ENCODE peak calls at places on chromosomes 13 and 19, in six cellular contexts. One of them, this sample, is unnamed.

GRCh38 chr19:38644719-38645118 is 2.7 kb upstream of the ACTN4 start:
- DNase-seq in lung: no peak
- DNase-seq in choroid plexus epithelial cell: no peak
- DNase-seq in MCF 10A: no peak
- DNase-seq in mucosa of descending colon: peak
- DNase-seq in activated CD8-positive, alpha-beta T cell treated with anti-CD3 and anti-CD28 coated beads for 36 hours: no peak
- DNase-seq in this sample: no peak

GRCh38 chr13:74883834-74884233 is 598.1 kb downstream of the TBC1D4 start:
- DNase-seq in mucosa of descending colon: no peak
- DNase-seq in MCF 10A: no peak
- DNase-seq in choroid plexus epithelial cell: peak
- DNase-seq in lung: no peak
- DNase-seq in activated CD8-positive, alpha-beta T cell treated with anti-CD3 and anti-CD28 coated beads for 36 hours: no peak
- DNase-seq in this sample: no peak

GRCh38 chr19:34120846-34121639 is 51.3 kb upstream of the LSM14A start:
- DNase-seq in choroid plexus epithelial cell: peak
- DNase-seq in lung: no peak
- DNase-seq in mucosa of descending colon: peak
- DNase-seq in activated CD8-positive, alpha-beta T cell treated with anti-CD3 and anti-CD28 coated beads for 36 hours: peak
- DNase-seq in MCF 10A: peak
- DNase-seq in this sample: peak

GRCh38 chr19:47723573-47723923 is 10.3 kb downstream of the EHD2 start:
- DNase-seq in MCF 10A: peak
- DNase-seq in lung: peak
- DNase-seq in activated CD8-positive, alpha-beta T cell treated with anti-CD3 and anti-CD28 coated beads for 36 hours: peak
- DNase-seq in choroid plexus epithelial cell: peak
- DNase-seq in mucosa of descending colon: no peak
- DNase-seq in this sample: peak

GRCh38 chr19:33000510-33000909 is 28.5 kb downstream of the FAAP24 start:
- DNase-seq in lung: no peak
- DNase-seq in activated CD8-positive, alpha-beta T cell treated with anti-CD3 and anti-CD28 coated beads for 36 hours: peak
- DNase-seq in mucosa of descending colon: no peak
- DNase-seq in MCF 10A: no peak
- DNase-seq in choroid plexus epithelial cell: no peak
- DNase-seq in this sample: no peak

GRCh38 chr19:14843169-14843568 is 5.6 kb downstream of the OR7A10 start:
- DNase-seq in choroid plexus epithelial cell: no peak
- DNase-seq in MCF 10A: no peak
- DNase-seq in lung: no peak
- DNase-seq in activated CD8-positive, alpha-beta T cell treated with anti-CD3 and anti-CD28 coated beads for 36 hours: no peak
- DNase-seq in mucosa of descending colon: no peak
- DNase-seq in this sample: no peak

GRCh38 chr13:21009036-21009435 is 52.4 kb downstream of the LATS2 start:
- DNase-seq in lung: no peak
- DNase-seq in mucosa of descending colon: no peak
- DNase-seq in activated CD8-positive, alpha-beta T cell treated with anti-CD3 and anti-CD28 coated beads for 36 hours: no peak
- DNase-seq in MCF 10A: no peak
- DNase-seq in choroid plexus epithelial cell: no peak
- DNase-seq in this sample: no peak

GRCh38 chr19:21568816-21569496 is 63.6 kb downstream of the ZNF429 start:
- DNase-seq in activated CD8-positive, alpha-beta T cell treated with anti-CD3 and anti-CD28 coated beads for 36 hours: peak
- DNase-seq in choroid plexus epithelial cell: peak
- DNase-seq in mucosa of descending colon: peak
- DNase-seq in lung: peak
- DNase-seq in MCF 10A: no peak
- DNase-seq in this sample: peak

GRCh38 chr13:65339236-65339635 is 1890.9 kb downstream of the PCDH9 start:
- DNase-seq in MCF 10A: no peak
- DNase-seq in mucosa of descending colon: no peak
- DNase-seq in choroid plexus epithelial cell: peak
- DNase-seq in lung: no peak
- DNase-seq in activated CD8-positive, alpha-beta T cell treated with anti-CD3 and anti-CD28 coated beads for 36 hours: no peak
- DNase-seq in this sample: no peak

GRCh38 chr19:29587518-29587986 is 18.5 kb upstream of the POP4 start:
- DNase-seq in lung: no peak
- DNase-seq in choroid plexus epithelial cell: no peak
- DNase-seq in MCF 10A: no peak
- DNase-seq in activated CD8-positive, alpha-beta T cell treated with anti-CD3 and anti-CD28 coated beads for 36 hours: peak
- DNase-seq in mucosa of descending colon: no peak
- DNase-seq in this sample: no peak

GRCh38 chr19:2221250-2221831 is 14.8 kb downstream of the PLEKHJ1 start:
- DNase-seq in MCF 10A: no peak
- DNase-seq in activated CD8-positive, alpha-beta T cell treated with anti-CD3 and anti-CD28 coated beads for 36 hours: no peak
- DNase-seq in mucosa of descending colon: no peak
- DNase-seq in lung: no peak
- DNase-seq in choroid plexus epithelial cell: peak
- DNase-seq in this sample: no peak

DNA sequence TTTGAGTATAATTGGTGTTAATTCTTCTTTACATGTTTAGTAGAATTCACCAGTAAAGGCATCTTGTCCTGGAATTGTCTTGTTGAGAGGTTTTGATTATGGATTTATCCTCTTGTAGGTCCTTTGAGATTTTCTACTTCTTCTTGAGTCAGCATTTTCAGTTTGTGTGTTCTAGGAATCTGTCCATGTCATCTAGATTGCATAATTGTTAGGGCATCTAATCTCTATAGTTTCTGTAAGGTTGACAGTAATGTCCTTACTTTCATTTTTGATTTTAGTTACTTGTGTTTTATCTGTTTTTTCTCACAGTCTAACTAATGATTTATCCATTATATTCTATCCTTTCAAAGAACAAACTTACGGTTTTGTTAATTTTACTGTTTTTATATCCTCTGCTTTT is 492.0 kb downstream of the FGF9 start:
- DNase-seq in activated CD8-positive, alpha-beta T cell treated with anti-CD3 and anti-CD28 coated beads for 36 hours: no peak
- DNase-seq in mucosa of descending colon: no peak
- DNase-seq in lung: no peak
- DNase-seq in choroid plexus epithelial cell: no peak
- DNase-seq in MCF 10A: no peak
- DNase-seq in this sample: no peak
- TF ChIP-seq CTCF in activated CD8-positive, alpha-beta T cell treated with anti-CD3 and anti-CD28 coated beads for 36 hours: no peak
- TF ChIP-seq CTCF in mucosa of descending colon: no peak
- TF ChIP-seq CTCF in lung: no peak
- TF ChIP-seq CTCF in choroid plexus epithelial cell: no peak
- TF ChIP-seq CTCF in MCF 10A: no peak
- TF ChIP-seq CTCF in this sample: no peak

DNA sequence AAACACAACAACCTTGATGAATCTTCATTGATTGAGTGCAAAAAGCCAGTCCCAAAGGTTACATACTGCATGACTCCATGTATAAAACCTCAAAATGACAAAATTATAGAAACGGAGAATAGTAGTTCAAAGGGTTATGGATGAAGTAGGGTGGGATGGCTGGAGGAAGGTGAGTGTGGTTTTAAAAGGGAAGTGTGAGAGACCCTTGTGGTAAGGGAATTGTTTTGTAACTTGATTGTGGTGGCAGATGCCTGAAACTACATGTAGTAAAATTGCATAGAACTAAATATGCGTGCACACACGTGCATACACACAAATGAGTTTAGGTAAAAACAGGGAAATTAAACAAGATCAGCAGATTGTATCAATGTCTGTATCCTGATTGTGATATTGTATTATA is 340.7 kb downstream of the MTUS2 start:
- DNase-seq in lung: no peak
- DNase-seq in choroid plexus epithelial cell: no peak
- DNase-seq in mucosa of descending colon: no peak
- DNase-seq in activated CD8-positive, alpha-beta T cell treated with anti-CD3 and anti-CD28 coated beads for 36 hours: no peak
- DNase-seq in MCF 10A: no peak
- DNase-seq in this sample: no peak
- TF ChIP-seq CTCF in lung: no peak
- TF ChIP-seq CTCF in choroid plexus epithelial cell: no peak
- TF ChIP-seq CTCF in mucosa of descending colon: no peak
- TF ChIP-seq CTCF in activated CD8-positive, alpha-beta T cell treated with anti-CD3 and anti-CD28 coated beads for 36 hours: no peak
- TF ChIP-seq CTCF in MCF 10A: no peak
- TF ChIP-seq CTCF in this sample: no peak

DNA sequence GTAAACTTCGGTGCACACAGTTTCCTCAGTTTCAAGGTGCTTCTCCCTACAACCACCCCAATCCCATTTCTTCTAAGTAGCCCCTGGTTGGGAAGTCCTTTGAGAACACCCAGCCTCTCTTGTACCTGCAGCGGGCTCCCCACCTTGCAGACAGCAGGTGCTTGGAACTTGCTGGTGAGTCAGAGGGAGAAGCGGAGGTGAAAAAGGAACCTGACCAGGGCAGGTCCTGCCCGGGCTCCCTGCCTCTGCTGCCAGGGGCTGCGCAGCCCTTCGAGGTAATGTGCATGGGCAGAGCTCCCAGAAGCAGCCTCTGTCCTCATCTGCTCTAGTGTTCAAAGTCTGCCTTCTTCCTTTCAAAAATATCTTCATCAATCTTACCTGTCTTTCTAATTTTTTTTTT is 274.0 kb upstream of the SOX1 start:
- DNase-seq in activated CD8-positive, alpha-beta T cell treated with anti-CD3 and anti-CD28 coated beads for 36 hours: no peak
- DNase-seq in mucosa of descending colon: no peak
- DNase-seq in choroid plexus epithelial cell: no peak
- DNase-seq in MCF 10A: no peak
- DNase-seq in lung: no peak
- DNase-seq in this sample: no peak
- TF ChIP-seq CTCF in activated CD8-positive, alpha-beta T cell treated with anti-CD3 and anti-CD28 coated beads for 36 hours: no peak
- TF ChIP-seq CTCF in mucosa of descending colon: no peak
- TF ChIP-seq CTCF in choroid plexus epithelial cell: no peak
- TF ChIP-seq CTCF in MCF 10A: no peak
- TF ChIP-seq CTCF in lung: no peak
- TF ChIP-seq CTCF in this sample: no peak

GRCh38 chr13:59846845-59847620 is 316.7 kb downstream of the DIAPH3 start:
- DNase-seq in MCF 10A: peak
- DNase-seq in mucosa of descending colon: no peak
- DNase-seq in lung: no peak
- DNase-seq in choroid plexus epithelial cell: peak
- DNase-seq in activated CD8-positive, alpha-beta T cell treated with anti-CD3 and anti-CD28 coated beads for 36 hours: no peak
- DNase-seq in this sample: no peak
- TF ChIP-seq CTCF in MCF 10A: no peak
- TF ChIP-seq CTCF in mucosa of descending colon: no peak
- TF ChIP-seq CTCF in lung: no peak
- TF ChIP-seq CTCF in choroid plexus epithelial cell: peak
- TF ChIP-seq CTCF in activated CD8-positive, alpha-beta T cell treated with anti-CD3 and anti-CD28 coated beads for 36 hours: no peak
- TF ChIP-seq CTCF in this sample: no peak

GRCh38 chr13:24275041-24275440 is 34.3 kb upstream of the C1QTNF9 start:
- DNase-seq in MCF 10A: no peak
- DNase-seq in lung: no peak
- DNase-seq in activated CD8-positive, alpha-beta T cell treated with anti-CD3 and anti-CD28 coated beads for 36 hours: no peak
- DNase-seq in choroid plexus epithelial cell: no peak
- DNase-seq in mucosa of descending colon: no peak
- DNase-seq in this sample: no peak
- TF ChIP-seq CTCF in MCF 10A: no peak
- TF ChIP-seq CTCF in lung: no peak
- TF ChIP-seq CTCF in activated CD8-positive, alpha-beta T cell treated with anti-CD3 and anti-CD28 coated beads for 36 hours: no peak
- TF ChIP-seq CTCF in choroid plexus epithelial cell: peak
- TF ChIP-seq CTCF in mucosa of descending colon: no peak
- TF ChIP-seq CTCF in this sample: peak

GRCh38 chr13:38535271-38535670 is 151.6 kb upstream of the FREM2 start:
- DNase-seq in mucosa of descending colon: no peak
- DNase-seq in lung: no peak
- DNase-seq in choroid plexus epithelial cell: no peak
- DNase-seq in activated CD8-positive, alpha-beta T cell treated with anti-CD3 and anti-CD28 coated beads for 36 hours: no peak
- DNase-seq in MCF 10A: no peak
- DNase-seq in this sample: no peak

GRCh38 chr13:38527140-38527539 is 159.7 kb upstream of the FREM2 start:
- DNase-seq in choroid plexus epithelial cell: no peak
- DNase-seq in lung: no peak
- DNase-seq in MCF 10A: no peak
- DNase-seq in activated CD8-positive, alpha-beta T cell treated with anti-CD3 and anti-CD28 coated beads for 36 hours: no peak
- DNase-seq in mucosa of descending colon: no peak
- DNase-seq in this sample: no peak

DNA sequence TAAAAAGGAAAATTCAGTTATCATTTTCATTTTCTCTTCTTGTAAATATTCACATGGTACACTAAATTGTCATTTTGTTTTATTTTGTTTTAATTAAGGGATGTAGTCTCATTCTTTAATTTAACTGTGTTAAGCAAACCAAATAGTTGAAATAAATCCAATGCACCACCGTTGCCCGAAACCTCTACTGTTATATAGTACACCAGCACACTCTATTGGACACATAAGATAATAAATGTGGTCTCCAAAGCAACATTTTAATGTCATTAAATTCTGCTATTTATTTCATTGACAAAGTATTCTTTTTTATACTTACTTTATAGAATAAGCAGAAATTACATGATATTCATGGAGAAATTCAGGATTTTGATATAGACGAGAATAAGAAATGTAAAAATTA is 156.4 kb upstream of the FREM2 start:
- DNase-seq in MCF 10A: peak
- DNase-seq in lung: no peak
- DNase-seq in choroid plexus epithelial cell: peak
- DNase-seq in activated CD8-positive, alpha-beta T cell treated with anti-CD3 and anti-CD28 coated beads for 36 hours: no peak
- DNase-seq in mucosa of descending colon: no peak
- DNase-seq in this sample: peak
- TF ChIP-seq CTCF in MCF 10A: peak
- TF ChIP-seq CTCF in lung: no peak
- TF ChIP-seq CTCF in choroid plexus epithelial cell: peak
- TF ChIP-seq CTCF in activated CD8-positive, alpha-beta T cell treated with anti-CD3 and anti-CD28 coated beads for 36 hours: no peak
- TF ChIP-seq CTCF in mucosa of descending colon: no peak
- TF ChIP-seq CTCF in this sample: peak

GRCh38 chr19:5765220-5765619 is 19.3 kb downstream of the PRR22 start:
- DNase-seq in mucosa of descending colon: no peak
- DNase-seq in activated CD8-positive, alpha-beta T cell treated with anti-CD3 and anti-CD28 coated beads for 36 hours: no peak
- DNase-seq in lung: no peak
- DNase-seq in choroid plexus epithelial cell: no peak
- DNase-seq in MCF 10A: no peak
- DNase-seq in this sample: no peak
- TF ChIP-seq CTCF in mucosa of descending colon: no peak
- TF ChIP-seq CTCF in activated CD8-positive, alpha-beta T cell treated with anti-CD3 and anti-CD28 coated beads for 36 hours: no peak
- TF ChIP-seq CTCF in lung: no peak
- TF ChIP-seq CTCF in choroid plexus epithelial cell: no peak
- TF ChIP-seq CTCF in MCF 10A: no peak
- TF ChIP-seq CTCF in this sample: no peak

GRCh38 chr13:96141032-96141431 is 51.1 kb downstream of the HS6ST3 start:
- DNase-seq in choroid plexus epithelial cell: peak
- DNase-seq in mucosa of descending colon: no peak
- DNase-seq in activated CD8-positive, alpha-beta T cell treated with anti-CD3 and anti-CD28 coated beads for 36 hours: no peak
- DNase-seq in lung: no peak
- DNase-seq in MCF 10A: peak
- DNase-seq in this sample: peak
- TF ChIP-seq CTCF in choroid plexus epithelial cell: peak
- TF ChIP-seq CTCF in mucosa of descending colon: no peak
- TF ChIP-seq CTCF in activated CD8-positive, alpha-beta T cell treated with anti-CD3 and anti-CD28 coated beads for 36 hours: no peak
- TF ChIP-seq CTCF in lung: no peak
- TF ChIP-seq CTCF in MCF 10A: peak
- TF ChIP-seq CTCF in this sample: peak